ENCODE peak calls at places on chromosomes 5 and 9, in four cellular contexts. L is amniotic stem cell, Y is T-helper 1 cell, B is HEK293T. M is an unnamed sample.

GRCh38 chr9:928363-929042 is 48.0 kb upstream of the DMRT3 start:
- DNase-seq in Y (no peak), B (peak), L (no peak), M (no peak)

GRCh38 chr9:136172412-136173079 is 32.4 kb downstream of the LHX3 start:
- DNase-seq in Y (no peak), B (no peak), L (no peak), M (no peak)

GRCh38 chr5:80568251-80568650 is 1.8 kb downstream of the ANKRD34B start:
- DNase-seq in L (no peak), B (no peak), Y (no peak), M (no peak)

GRCh38 chr9:110266786-110267185 is 10.5 kb upstream of the TXN start:
- DNase-seq in B (no peak), Y (no peak), L (no peak), M (no peak)

GRCh38 chr5:137995077-137995746 is 37.7 kb downstream of the FAM13B start:
- DNase-seq in L (no peak), Y (no peak), B (peak), M (peak)

GRCh38 chr9:101380295-101380694 is 4.5 kb downstream of the BAAT start:
- DNase-seq in B (no peak), L (no peak), Y (no peak), M (no peak)

GRCh38 chr5:149175346-149176113 is 34.2 kb downstream of the ABLIM3 start:
- DNase-seq in Y (no peak), B (no peak), L (no peak), M (no peak)

GRCh38 chr9:105834404-105834803 is 140.1 kb downstream of the TMEM38B start:
- DNase-seq in L (no peak), B (no peak), Y (no peak), M (no peak)

GRCh38 chr9:137295313-137296213 is 6.5 kb downstream of the NRARP start:
- DNase-seq in L (no peak), Y (peak), B (peak), M (no peak)

GRCh38 chr9:133118179-133118520 is 2.9 kb downstream of the RALGDS start:
- DNase-seq in B (no peak), L (no peak), Y (no peak), M (no peak)

GRCh38 chr5:101897914-101898313 is 398.2 kb downstream of the SLCO4C1 start:
- DNase-seq in L (no peak), Y (no peak), B (no peak), M (no peak)

GRCh38 chr5:74375271-74375670 is 265.3 kb downstream of the ENC1 start:
- DNase-seq in B (no peak), Y (no peak), L (no peak), M (no peak)

GRCh38 chr5:56345352-56345751 is 112.2 kb upstream of the ANKRD55 start:
- DNase-seq in B (no peak), L (no peak), Y (no peak), M (no peak)

GRCh38 chr9:21251162-21251561 is 11.4 kb upstream of the IFNA14 start:
- DNase-seq in B (no peak), Y (no peak), L (no peak), M (no peak)

GRCh38 chr9:93132287-93132927 is 1.6 kb downstream of the NINJ1 start:
- DNase-seq in B (no peak), L (no peak), Y (no peak), M (no peak)

GRCh38 chr5:82111191-82111590 is 139.4 kb downstream of the ATG10 start:
- DNase-seq in L (no peak), Y (no peak), B (no peak), M (no peak)

GRCh38 chr5:72166070-72166979 is 59.0 kb downstream of the MAP1B start:
- DNase-seq in B (peak), Y (no peak), L (no peak), M (no peak)

GRCh38 chr5:146947181-146947941 is 68.8 kb upstream of the PPP2R2B start:
- DNase-seq in B (peak), L (no peak), Y (no peak), M (no peak)

GRCh38 chr9:114450833-114451706 is 54.2 kb downstream of the WHRN start:
- DNase-seq in B (no peak), L (no peak), Y (no peak), M (no peak)

GRCh38 chr9:93698140-93698908 is 121.9 kb downstream of the PHF2 start:
- DNase-seq in B (no peak), Y (no peak), L (no peak), M (no peak)

GRCh38 chr9:90773593-90773992 is 28.0 kb upstream of the SYK start:
- DNase-seq in B (peak), Y (no peak), L (no peak), M (no peak)

GRCh38 chr9:38016375-38017120 is 52.5 kb downstream of the SHB start:
- DNase-seq in Y (no peak), B (no peak), L (no peak), M (no peak)

GRCh38 chr5:78458843-78459242 is 98.4 kb downstream of the SCAMP1 start:
- DNase-seq in B (no peak), Y (no peak), L (no peak), M (no peak)

GRCh38 chr5:19733612-19734495 is 254.1 kb downstream of the CDH18 start:
- DNase-seq in L (no peak), B (no peak), Y (no peak), M (no peak)

GRCh38 chr9:21728781-21729180 is 73.7 kb upstream of the MTAP start:
- DNase-seq in Y (no peak), B (no peak), L (no peak), M (no peak)

GRCh38 chr9:33167949-33168535 is 906 bp upstream of the B4GALT1 start:
- DNase-seq in L (no peak), Y (peak), B (no peak), M (no peak)

GRCh38 chr5:34692781-34693180 is 36.7 kb downstream of the RAI14 start:
- DNase-seq in B (no peak), Y (no peak), L (no peak), M (no peak)

GRCh38 chr5:80686757-80687156 is 32.0 kb upstream of the DHFR start:
- DNase-seq in Y (no peak), B (no peak), L (no peak), M (no peak)

GRCh38 chr9:116144038-116144437 is 9.6 kb upstream of the PAPPA start:
- DNase-seq in B (no peak), L (peak), Y (no peak), M (no peak)